ENCODE peak calls at places on chromosomes 1 and 21, in four cellular contexts. H is NCI-H1417, Z is KG1, V is spleen. E is an unnamed sample.

GRCh38 chr21:35291034-35291433 is 241.9 kb upstream of the RUNX1 start:
- DNase-seq in H (no peak), Z (no peak), V (no peak), E (no peak)

GRCh38 chr1:207309775-207310273 is 11.7 kb upstream of the CD55 start:
- DNase-seq in H (no peak), Z (no peak), V (no peak), E (no peak)

GRCh38 chr21:36999131-36999898 is 7.2 kb upstream of the RIPPLY3 start:
- DNase-seq in H (no peak), Z (no peak), V (no peak), E (no peak)

GRCh38 chr1:60132985-60133673 is 59.6 kb upstream of the C1orf87 start:
- DNase-seq in H (no peak), Z (no peak), V (no peak), E (no peak)

GRCh38 chr1:203443296-203443695 is 32.3 kb upstream of the PRELP start:
- DNase-seq in H (no peak), Z (no peak), V (no peak), E (no peak)

GRCh38 chr1:99648107-99648506 is 2.2 kb downstream of the PALMD start:
- DNase-seq in H (no peak), Z (no peak), V (no peak), E (peak; percentile 36)

GRCh38 chr1:93635614-93636543 is 45.8 kb downstream of the BCAR3 start:
- DNase-seq in H (no peak), Z (no peak), V (no peak), E (no peak)

GRCh38 chr1:228358039-228358763 is 48.4 kb downstream of the TRIM11 start:
- DNase-seq in H (no peak), Z (no peak), V (no peak), E (no peak)

GRCh38 chr1:56921486-56921885 is 44.3 kb downstream of the C8B start:
- DNase-seq in H (no peak), Z (no peak), V (no peak), E (no peak)

GRCh38 chr1:232393010-232393833 is 236.7 kb downstream of the SIPA1L2 start:
- DNase-seq in H (no peak), Z (no peak), V (no peak), E (peak; percentile 87)

GRCh38 chr1:204211021-204211420 is 2.8 kb downstream of the GOLT1A start:
- DNase-seq in H (no peak), Z (no peak), V (no peak), E (no peak)

GRCh38 chr1:220787069-220787614 is 429 bp downstream of the MTARC1 start:
- DNase-seq in H (peak; percentile 22), Z (no peak), V (peak; percentile 85), E (peak; percentile 82)

GRCh38 chr1:227459326-227459841 is 104.0 kb upstream of the ZNF678 start:
- DNase-seq in H (no peak), Z (no peak), V (no peak), E (no peak)

GRCh38 chr1:221303623-221304022 is 424.4 kb downstream of the HLX start:
- DNase-seq in H (no peak), Z (no peak), V (no peak), E (no peak)

GRCh38 chr1:186858923-186859322 is 30.2 kb downstream of the PLA2G4A start:
- DNase-seq in H (no peak), Z (no peak), V (no peak), E (no peak)

GRCh38 chr1:167304165-167304564 is 83.5 kb downstream of the POU2F1 start:
- DNase-seq in H (no peak), Z (no peak), V (no peak), E (no peak)

GRCh38 chr21:16323586-16323985 is 593.8 kb downstream of the USP25 start:
- DNase-seq in H (no peak), Z (no peak), V (no peak), E (no peak)